ENCODE peak calls at places on chromosome 22, in seven cellular contexts. One of them, this sample, is unnamed.

GRCh38 chr22:26751217-26751616 is 93.8 kb downstream of the MIAT start:
- DNase-seq in activated CD4-positive, alpha-beta T cell treated with anti-CD3 and anti-CD28 coated beads, Interleukin-2, amount 50 U/mL, for 4 hours: no peak
- DNase-seq in MCF 10A: no peak
- DNase-seq in HuH-7.5: no peak
- DNase-seq in GM19239: no peak
- DNase-seq in naive thymus-derived CD8-positive, alpha-beta T cell: no peak
- DNase-seq in heart right ventricle: no peak
- DNase-seq in this sample: no peak

GRCh38 chr22:44765571-44766285 is 13.4 kb downstream of the ARHGAP8 start:
- DNase-seq in GM19239: no peak
- DNase-seq in activated CD4-positive, alpha-beta T cell treated with anti-CD3 and anti-CD28 coated beads, Interleukin-2, amount 50 U/mL, for 4 hours: no peak
- DNase-seq in heart right ventricle: no peak
- DNase-seq in naive thymus-derived CD8-positive, alpha-beta T cell: no peak
- DNase-seq in MCF 10A: no peak
- DNase-seq in HuH-7.5: no peak
- DNase-seq in this sample: no peak

GRCh38 chr22:30881361-30882180 is 87.0 kb downstream of the MORC2 start:
- DNase-seq in GM19239: no peak
- DNase-seq in activated CD4-positive, alpha-beta T cell treated with anti-CD3 and anti-CD28 coated beads, Interleukin-2, amount 50 U/mL, for 4 hours: no peak
- DNase-seq in heart right ventricle: peak
- DNase-seq in naive thymus-derived CD8-positive, alpha-beta T cell: no peak
- DNase-seq in HuH-7.5: peak
- DNase-seq in MCF 10A: no peak
- DNase-seq in this sample: no peak

GRCh38 chr22:36419177-36419911 is 31.6 kb upstream of the MYH9 start:
- DNase-seq in GM19239: no peak
- DNase-seq in naive thymus-derived CD8-positive, alpha-beta T cell: no peak
- DNase-seq in activated CD4-positive, alpha-beta T cell treated with anti-CD3 and anti-CD28 coated beads, Interleukin-2, amount 50 U/mL, for 4 hours: no peak
- DNase-seq in MCF 10A: no peak
- DNase-seq in heart right ventricle: peak
- DNase-seq in HuH-7.5: no peak
- DNase-seq in this sample: peak

GRCh38 chr22:43389227-43389836 is 22.5 kb upstream of the MPPED1 start:
- DNase-seq in activated CD4-positive, alpha-beta T cell treated with anti-CD3 and anti-CD28 coated beads, Interleukin-2, amount 50 U/mL, for 4 hours: no peak
- DNase-seq in MCF 10A: no peak
- DNase-seq in GM19239: no peak
- DNase-seq in HuH-7.5: no peak
- DNase-seq in heart right ventricle: no peak
- DNase-seq in naive thymus-derived CD8-positive, alpha-beta T cell: no peak
- DNase-seq in this sample: peak

GRCh38 chr22:37607912-37608476 is 640 bp upstream of the GGA1 start:
- DNase-seq in naive thymus-derived CD8-positive, alpha-beta T cell: no peak
- DNase-seq in MCF 10A: no peak
- DNase-seq in GM19239: no peak
- DNase-seq in heart right ventricle: no peak
- DNase-seq in HuH-7.5: peak
- DNase-seq in activated CD4-positive, alpha-beta T cell treated with anti-CD3 and anti-CD28 coated beads, Interleukin-2, amount 50 U/mL, for 4 hours: no peak
- DNase-seq in this sample: no peak

GRCh38 chr22:30947821-30948454 is 20.6 kb downstream of the MORC2 start:
- DNase-seq in activated CD4-positive, alpha-beta T cell treated with anti-CD3 and anti-CD28 coated beads, Interleukin-2, amount 50 U/mL, for 4 hours: no peak
- DNase-seq in GM19239: no peak
- DNase-seq in MCF 10A: peak
- DNase-seq in HuH-7.5: no peak
- DNase-seq in heart right ventricle: no peak
- DNase-seq in naive thymus-derived CD8-positive, alpha-beta T cell: no peak
- DNase-seq in this sample: no peak

GRCh38 chr22:48885271-48885918 is 942.3 kb downstream of the BRD1 start:
- DNase-seq in HuH-7.5: no peak
- DNase-seq in GM19239: no peak
- DNase-seq in activated CD4-positive, alpha-beta T cell treated with anti-CD3 and anti-CD28 coated beads, Interleukin-2, amount 50 U/mL, for 4 hours: no peak
- DNase-seq in MCF 10A: no peak
- DNase-seq in naive thymus-derived CD8-positive, alpha-beta T cell: no peak
- DNase-seq in heart right ventricle: no peak
- DNase-seq in this sample: peak

GRCh38 chr22:48141301-48141700 is 1378.9 kb downstream of the TBC1D22A start:
- DNase-seq in HuH-7.5: no peak
- DNase-seq in GM19239: no peak
- DNase-seq in naive thymus-derived CD8-positive, alpha-beta T cell: no peak
- DNase-seq in heart right ventricle: no peak
- DNase-seq in MCF 10A: no peak
- DNase-seq in activated CD4-positive, alpha-beta T cell treated with anti-CD3 and anti-CD28 coated beads, Interleukin-2, amount 50 U/mL, for 4 hours: no peak
- DNase-seq in this sample: no peak

This sample was measured in left lung.